ENCODE peak calls at places on chromosomes 11 and 22, in seven cellular contexts. N is cardiac muscle cell; T is suprapubic skin; W is CD8-positive, alpha-beta T cell; V is lower lobe of right lung; A is A549; Y is heart right ventricle. O is an unnamed sample.

GRCh38 chr11:2777871-2778629 is 78.3 kb upstream of the KCNQ1OT1 start:
- DNase-seq in N (peak), T (peak), W (no peak), V (peak), A (no peak), Y (no peak), O (peak)

GRCh38 chr11:18523079-18523478 is 3.7 kb downstream of the TSG101 start:
- DNase-seq in N (no peak), T (no peak), W (no peak), V (no peak), A (no peak), Y (no peak), O (no peak)

GRCh38 chr11:63491614-63492372 is 826 bp upstream of the PLAAT5 start:
- DNase-seq in N (no peak), T (no peak), W (no peak), V (no peak), A (no peak), Y (no peak), O (no peak)

GRCh38 chr11:20207781-20208621 is 47.7 kb upstream of the DBX1 start:
- DNase-seq in N (peak), T (no peak), W (no peak), V (peak), A (no peak), Y (no peak), O (no peak)

GRCh38 chr11:96033569-96033968 is 109.7 kb upstream of the MTMR2 start:
- DNase-seq in N (no peak), T (no peak), W (no peak), V (no peak), A (no peak), Y (no peak), O (no peak)

GRCh38 chr11:126150256-126150655 is 61.2 kb downstream of the RPUSD4 start:
- DNase-seq in N (no peak), T (no peak), W (no peak), V (no peak), A (no peak), Y (no peak), O (no peak)

GRCh38 chr22:44392446-44392921 is 79.7 kb upstream of the SHISAL1 start:
- DNase-seq in N (no peak), T (peak), W (no peak), V (peak), A (no peak), Y (peak), O (no peak)

GRCh38 chr11:33899383-33900037 is 7.6 kb upstream of the LMO2 start:
- DNase-seq in N (peak), T (peak), W (no peak), V (peak), A (peak), Y (peak), O (no peak)

GRCh38 chr11:2089536-2090165 is 49.5 kb downstream of the IGF2 start:
- DNase-seq in N (no peak), T (no peak), W (peak), V (peak), A (peak), Y (no peak), O (no peak)

GRCh38 chr11:96045622-96046456 is 121.9 kb upstream of the MTMR2 start:
- DNase-seq in N (peak), T (no peak), W (no peak), V (no peak), A (no peak), Y (peak), O (no peak)

GRCh38 chr22:26585104-26585790 is 4.7 kb downstream of the TPST2 start:
- DNase-seq in N (peak), T (no peak), W (no peak), V (peak), A (no peak), Y (peak), O (peak)

GRCh38 chr11:115463606-115464005 is 40.6 kb downstream of the CADM1 start:
- DNase-seq in N (no peak), T (no peak), W (no peak), V (no peak), A (no peak), Y (no peak), O (no peak)

GRCh38 chr11:134153147-134153905 is 70.4 kb downstream of the NCAPD3 start:
- DNase-seq in N (no peak), T (no peak), W (no peak), V (no peak), A (no peak), Y (no peak), O (no peak)

GRCh38 chr22:40797427-40797826 is 21.7 kb downstream of the SLC25A17 start:
- DNase-seq in N (no peak), T (no peak), W (no peak), V (no peak), A (no peak), Y (no peak), O (no peak)

GRCh38 chr22:17331690-17332089 is 37.6 kb upstream of the CECR2 start:
- DNase-seq in N (no peak), T (no peak), W (no peak), V (no peak), A (no peak), Y (no peak), O (peak)

GRCh38 chr11:82539669-82540068 is 194.0 kb downstream of the FAM181B start:
- DNase-seq in N (no peak), T (no peak), W (no peak), V (no peak), A (no peak), Y (no peak), O (no peak)

GRCh38 chr11:122095950-122096942 is 19.8 kb downstream of the BLID start:
- DNase-seq in N (no peak), T (no peak), W (no peak), V (no peak), A (no peak), Y (no peak), O (no peak)

GRCh38 chr22:39450258-39450955 is 6.4 kb upstream of the MGAT3 start:
- DNase-seq in N (no peak), T (no peak), W (no peak), V (no peak), A (no peak), Y (no peak), O (no peak)

DNA sequence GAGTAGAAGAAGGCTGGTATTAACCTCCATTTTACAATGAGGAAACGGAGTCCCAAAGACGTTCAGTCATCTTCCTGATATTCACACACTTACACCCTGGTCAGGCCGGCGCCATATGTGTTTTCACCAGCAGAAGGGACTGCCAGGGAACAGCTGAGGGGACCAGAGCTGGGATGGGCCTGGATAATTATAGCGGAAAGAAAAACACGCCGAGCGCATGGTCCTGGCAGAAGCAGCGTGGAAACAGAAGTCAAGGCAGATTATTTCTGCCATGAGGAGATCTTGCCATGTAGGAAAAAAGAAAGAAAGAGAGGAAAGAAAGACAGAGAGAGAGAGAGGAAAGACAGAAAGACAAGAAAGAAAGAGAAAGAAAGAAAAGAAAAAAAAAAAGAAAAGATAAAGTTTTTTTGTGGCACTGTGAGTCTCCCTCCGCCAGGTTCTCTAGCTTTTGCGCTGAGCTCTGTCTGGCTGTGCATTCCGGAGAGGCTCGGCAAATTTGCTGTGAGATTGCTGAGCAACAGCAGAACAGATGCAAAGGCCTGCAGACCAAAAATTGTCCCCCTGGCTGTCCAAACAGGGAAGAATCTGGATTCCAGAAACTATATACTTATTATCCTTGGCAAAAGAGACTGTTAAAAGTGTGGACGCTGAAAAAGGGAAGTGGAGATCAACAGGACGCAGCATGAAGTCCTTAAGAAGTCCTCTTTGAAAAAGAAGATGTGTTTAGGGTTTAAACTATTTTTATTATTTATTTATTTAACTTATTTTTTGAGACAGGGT is 1.3 kb upstream of the UCP2 start:
- DNase-seq in N (no peak), T (no peak), W (no peak), V (no peak), A (no peak), Y (no peak), O (no peak)
- H3K27ac ChIP-seq in N (peak), T (peak), W (peak), V (peak), A (peak), Y (peak), O (peak)

GRCh38 chr11:24515632-24516031 is 18.8 kb downstream of the LUZP2 start:
- DNase-seq in N (no peak), T (no peak), W (no peak), V (no peak), A (no peak), Y (no peak), O (no peak)
- TF ChIP-seq CTCF in N (no peak), T (no peak), W (no peak), V (no peak), A (no peak), Y (no peak), O (no peak)

DNA sequence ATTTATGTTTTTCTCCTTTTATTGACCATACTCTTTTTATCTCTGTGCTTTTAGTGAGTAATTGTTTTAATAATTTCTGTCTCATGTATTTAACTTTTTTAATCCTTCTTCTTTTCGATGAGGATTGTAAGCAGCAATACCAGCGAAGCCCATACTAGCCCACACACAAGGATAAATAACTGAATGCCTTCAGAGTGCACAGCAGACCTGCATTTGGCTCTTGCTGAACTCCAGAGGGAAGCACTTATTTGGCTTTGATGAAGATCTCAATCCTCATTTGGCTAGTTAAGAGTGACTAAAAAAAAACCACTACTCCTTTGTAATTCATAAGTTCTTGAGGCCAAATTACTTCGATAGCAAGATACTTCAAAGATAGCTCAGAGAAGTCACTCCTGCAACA is 293.3 kb downstream of the METTL15 start:
- DNase-seq in N (no peak), T (no peak), W (no peak), V (no peak), A (no peak), Y (no peak), O (no peak)
- H3K27ac ChIP-seq in N (no peak), T (no peak), W (no peak), V (no peak), A (no peak), Y (no peak), O (no peak)

DNA sequence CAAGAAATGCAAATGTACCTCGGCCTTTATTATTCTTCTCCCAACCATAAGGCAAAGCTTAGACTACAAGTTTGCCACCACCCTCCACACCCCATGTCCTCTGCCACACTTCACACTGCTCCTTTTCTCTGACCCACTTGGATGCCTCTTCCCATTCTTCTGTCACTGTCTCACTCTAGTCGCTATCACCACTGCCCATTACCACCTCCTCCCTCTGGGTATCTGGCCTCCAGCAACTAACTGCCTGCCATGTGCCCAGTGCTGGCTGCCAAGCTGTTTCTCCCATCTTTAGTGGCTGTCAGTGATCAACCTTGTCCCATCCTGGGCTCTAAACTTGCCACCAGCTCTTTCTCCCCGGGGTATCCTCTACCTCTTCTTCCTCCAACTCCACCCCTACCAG is 20.3 kb upstream of the KDM2A start:
- DNase-seq in N (no peak), T (no peak), W (no peak), V (no peak), A (no peak), Y (no peak), O (no peak)
- TF ChIP-seq CTCF in N (no peak), T (no peak), W (no peak), V (no peak), A (no peak), Y (no peak), O (no peak)

GRCh38 chr22:46104170-46104880 is 46.0 kb upstream of the PPARA start:
- DNase-seq in N (no peak), T (no peak), W (no peak), V (no peak), A (no peak), Y (no peak), O (peak)
- H3K27ac ChIP-seq in N (no peak), T (peak), W (no peak), V (peak), A (peak), Y (peak), O (peak)

DNA sequence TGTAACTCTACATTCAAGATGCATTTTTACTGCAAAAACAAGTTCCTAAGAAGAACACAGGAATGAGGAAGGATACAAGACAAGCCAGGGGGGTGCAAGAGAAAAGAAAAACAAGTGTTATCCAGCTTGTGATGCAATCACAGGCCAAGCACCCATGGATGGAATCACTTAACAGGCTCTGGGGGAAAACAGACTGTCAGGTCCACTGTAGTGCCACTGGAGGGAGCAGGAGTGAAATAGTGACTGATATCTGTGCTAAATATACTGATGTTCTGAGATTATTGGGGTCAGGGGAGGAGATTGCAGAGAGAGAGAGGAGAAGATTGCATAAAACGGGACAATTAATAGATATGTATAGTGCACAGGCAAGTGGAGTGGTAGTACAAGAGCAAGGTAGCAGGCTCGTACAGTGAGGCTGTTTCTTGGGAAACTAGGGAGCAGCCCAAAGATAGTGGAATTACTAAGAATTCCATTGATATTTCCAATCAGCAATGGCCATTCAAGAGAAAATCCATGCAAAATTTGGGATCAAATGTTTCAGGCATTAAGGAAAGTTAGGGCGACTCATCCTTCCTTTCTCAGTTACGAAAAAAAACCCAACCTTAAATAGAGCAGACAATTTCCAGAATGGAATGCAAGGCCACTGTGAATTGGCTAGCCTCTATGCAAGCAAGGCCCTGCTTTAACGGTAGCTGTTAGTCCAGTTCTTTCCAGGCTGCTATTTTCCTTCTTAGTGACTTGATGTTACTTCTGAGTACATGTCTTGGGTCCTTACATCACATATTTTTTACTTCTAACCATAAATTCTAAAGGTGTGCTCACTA is 52.2 kb upstream of the CEP126 start:
- DNase-seq in N (peak), T (no peak), W (no peak), V (no peak), A (peak), Y (no peak), O (peak)
- TF ChIP-seq CTCF in N (peak), T (no peak), W (no peak), V (peak), A (peak), Y (no peak), O (peak)

GRCh38 chr11:66020212-66020611 is 6.1 kb downstream of the CATSPER1 start:
- DNase-seq in N (no peak), T (no peak), W (no peak), V (no peak), A (no peak), Y (no peak), O (no peak)
- H3K27ac ChIP-seq in N (no peak), T (no peak), W (no peak), V (no peak), A (no peak), Y (no peak), O (no peak)

DNA sequence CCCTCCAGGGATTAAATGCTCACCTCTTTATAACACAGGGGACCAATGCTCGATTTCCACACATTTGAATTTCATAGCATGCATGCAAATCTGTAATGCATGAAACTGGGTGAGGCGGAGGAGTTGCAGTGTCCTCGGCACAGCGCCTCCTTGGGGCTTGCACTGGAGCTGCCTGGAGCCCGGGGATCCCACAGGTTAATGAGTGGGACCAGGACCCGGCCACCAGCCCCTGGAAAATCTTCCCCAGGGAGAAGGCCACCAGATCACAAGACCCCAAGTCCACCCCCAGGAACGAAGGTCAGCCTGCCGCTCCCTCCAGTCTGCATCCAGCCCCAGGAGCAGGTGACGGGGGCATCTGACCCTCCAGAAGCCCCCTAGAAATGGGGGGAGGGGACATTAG is 119.1 kb downstream of the MN1 start:
- DNase-seq in N (peak), T (no peak), W (no peak), V (no peak), A (no peak), Y (no peak), O (peak)
- TF ChIP-seq CTCF in N (peak), T (no peak), W (no peak), V (no peak), A (no peak), Y (no peak), O (no peak)

GRCh38 chr11:12707500-12707880 is 33.3 kb downstream of the TEAD1 start:
- DNase-seq in N (no peak), T (no peak), W (no peak), V (no peak), A (no peak), Y (no peak), O (no peak)
- H3K27ac ChIP-seq in N (peak), T (no peak), W (no peak), V (no peak), A (no peak), Y (no peak), O (peak)